ENCODE peak calls at places on chromosomes 16 and 17, in six cellular contexts. One of them, this sample, is unnamed.

GRCh38 chr16:12951392-12951791 is 50.0 kb downstream of the SHISA9 start:
- DNase-seq in myocyte: peak; percentile 73
- DNase-seq in stimulated activated CD8-positive, alpha-beta memory T cell treated with anti-CD3 and anti-CD28 coated beads, Interleukin-2, amount 100 ng/mL, for 1 hour: no peak
- DNase-seq in AG04450: no peak
- DNase-seq in heart left ventricle: no peak
- DNase-seq in colonic mucosa: no peak
- DNase-seq in this sample: no peak

GRCh38 chr17:3739422-3740124 is 15.9 kb downstream of the HASPIN start:
- DNase-seq in myocyte: no peak
- DNase-seq in stimulated activated CD8-positive, alpha-beta memory T cell treated with anti-CD3 and anti-CD28 coated beads, Interleukin-2, amount 100 ng/mL, for 1 hour: no peak
- DNase-seq in AG04450: no peak
- DNase-seq in heart left ventricle: no peak
- DNase-seq in colonic mucosa: no peak
- DNase-seq in this sample: no peak

GRCh38 chr16:49382916-49383315 is 9.3 kb downstream of the C16orf78 start:
- DNase-seq in myocyte: no peak
- DNase-seq in stimulated activated CD8-positive, alpha-beta memory T cell treated with anti-CD3 and anti-CD28 coated beads, Interleukin-2, amount 100 ng/mL, for 1 hour: no peak
- DNase-seq in AG04450: no peak
- DNase-seq in heart left ventricle: no peak
- DNase-seq in colonic mucosa: no peak
- DNase-seq in this sample: no peak

GRCh38 chr17:14330492-14330920 is 29.6 kb downstream of the HS3ST3B1 start:
- DNase-seq in myocyte: no peak
- DNase-seq in stimulated activated CD8-positive, alpha-beta memory T cell treated with anti-CD3 and anti-CD28 coated beads, Interleukin-2, amount 100 ng/mL, for 1 hour: no peak
- DNase-seq in AG04450: no peak
- DNase-seq in heart left ventricle: no peak
- DNase-seq in colonic mucosa: no peak
- DNase-seq in this sample: no peak

GRCh38 chr16:70651524-70651923 is 5.2 kb downstream of the IL34 start:
- DNase-seq in myocyte: no peak
- DNase-seq in stimulated activated CD8-positive, alpha-beta memory T cell treated with anti-CD3 and anti-CD28 coated beads, Interleukin-2, amount 100 ng/mL, for 1 hour: no peak
- DNase-seq in AG04450: no peak
- DNase-seq in heart left ventricle: no peak
- DNase-seq in colonic mucosa: no peak
- DNase-seq in this sample: no peak

GRCh38 chr16:3112058-3112880 is at the start of gene ZNF205:
- DNase-seq in myocyte: peak; percentile 91
- DNase-seq in stimulated activated CD8-positive, alpha-beta memory T cell treated with anti-CD3 and anti-CD28 coated beads, Interleukin-2, amount 100 ng/mL, for 1 hour: no peak
- DNase-seq in AG04450: no peak
- DNase-seq in heart left ventricle: peak; percentile 84
- DNase-seq in colonic mucosa: peak; percentile 88
- DNase-seq in this sample: peak; percentile 69

GRCh38 chr17:59004338-59005111 is 102.2 kb downstream of the TRIM37 start:
- DNase-seq in myocyte: peak; percentile 74
- DNase-seq in stimulated activated CD8-positive, alpha-beta memory T cell treated with anti-CD3 and anti-CD28 coated beads, Interleukin-2, amount 100 ng/mL, for 1 hour: peak; percentile 49
- DNase-seq in AG04450: no peak
- DNase-seq in heart left ventricle: peak; percentile 46
- DNase-seq in colonic mucosa: peak; percentile 66
- DNase-seq in this sample: no peak

GRCh38 chr17:74480290-74480689 is 13.9 kb downstream of the CD300A start:
- DNase-seq in myocyte: no peak
- DNase-seq in stimulated activated CD8-positive, alpha-beta memory T cell treated with anti-CD3 and anti-CD28 coated beads, Interleukin-2, amount 100 ng/mL, for 1 hour: no peak
- DNase-seq in AG04450: no peak
- DNase-seq in heart left ventricle: no peak
- DNase-seq in colonic mucosa: no peak
- DNase-seq in this sample: no peak

GRCh38 chr17:77833769-77834168 is 124.7 kb upstream of the TNRC6C start:
- DNase-seq in myocyte: no peak
- DNase-seq in stimulated activated CD8-positive, alpha-beta memory T cell treated with anti-CD3 and anti-CD28 coated beads, Interleukin-2, amount 100 ng/mL, for 1 hour: no peak
- DNase-seq in AG04450: no peak
- DNase-seq in heart left ventricle: no peak
- DNase-seq in colonic mucosa: no peak
- DNase-seq in this sample: no peak

GRCh38 chr16:87951550-87952538 is 610 bp downstream of the BANP start:
- DNase-seq in myocyte: peak; percentile 31
- DNase-seq in stimulated activated CD8-positive, alpha-beta memory T cell treated with anti-CD3 and anti-CD28 coated beads, Interleukin-2, amount 100 ng/mL, for 1 hour: no peak
- DNase-seq in AG04450: no peak
- DNase-seq in heart left ventricle: peak; percentile 49
- DNase-seq in colonic mucosa: peak; percentile 49
- DNase-seq in this sample: no peak

GRCh38 chr16:3054965-3055733 is 8.8 kb downstream of the MMP25 start:
- DNase-seq in myocyte: no peak
- DNase-seq in stimulated activated CD8-positive, alpha-beta memory T cell treated with anti-CD3 and anti-CD28 coated beads, Interleukin-2, amount 100 ng/mL, for 1 hour: no peak
- DNase-seq in AG04450: no peak
- DNase-seq in heart left ventricle: no peak
- DNase-seq in colonic mucosa: no peak
- DNase-seq in this sample: no peak

GRCh38 chr17:59848778-59849177 is 44.0 kb downstream of the TUBD1 start:
- DNase-seq in myocyte: peak; percentile 46
- DNase-seq in stimulated activated CD8-positive, alpha-beta memory T cell treated with anti-CD3 and anti-CD28 coated beads, Interleukin-2, amount 100 ng/mL, for 1 hour: no peak
- DNase-seq in AG04450: no peak
- DNase-seq in heart left ventricle: no peak
- DNase-seq in colonic mucosa: peak; percentile 79
- DNase-seq in this sample: no peak

GRCh38 chr17:42414782-42415409 is 8.2 kb downstream of the CAVIN1 start:
- DNase-seq in myocyte: no peak
- DNase-seq in stimulated activated CD8-positive, alpha-beta memory T cell treated with anti-CD3 and anti-CD28 coated beads, Interleukin-2, amount 100 ng/mL, for 1 hour: no peak
- DNase-seq in AG04450: no peak
- DNase-seq in heart left ventricle: peak; percentile 52
- DNase-seq in colonic mucosa: no peak
- DNase-seq in this sample: no peak

GRCh38 chr16:1155353-1156110 is 2.6 kb downstream of the CACNA1H start:
- DNase-seq in myocyte: no peak
- DNase-seq in stimulated activated CD8-positive, alpha-beta memory T cell treated with anti-CD3 and anti-CD28 coated beads, Interleukin-2, amount 100 ng/mL, for 1 hour: no peak
- DNase-seq in AG04450: no peak
- DNase-seq in heart left ventricle: no peak
- DNase-seq in colonic mucosa: no peak
- DNase-seq in this sample: no peak

GRCh38 chr17:31313982-31314787 is at the start of gene EVI2B:
- DNase-seq in myocyte: peak; percentile 16
- DNase-seq in stimulated activated CD8-positive, alpha-beta memory T cell treated with anti-CD3 and anti-CD28 coated beads, Interleukin-2, amount 100 ng/mL, for 1 hour: no peak
- DNase-seq in AG04450: no peak
- DNase-seq in heart left ventricle: no peak
- DNase-seq in colonic mucosa: no peak
- DNase-seq in this sample: no peak

GRCh38 chr16:12617401-12617819 is 186.3 kb downstream of the CPPED1 start:
- DNase-seq in myocyte: no peak
- DNase-seq in stimulated activated CD8-positive, alpha-beta memory T cell treated with anti-CD3 and anti-CD28 coated beads, Interleukin-2, amount 100 ng/mL, for 1 hour: no peak
- DNase-seq in AG04450: no peak
- DNase-seq in heart left ventricle: no peak
- DNase-seq in colonic mucosa: no peak
- DNase-seq in this sample: no peak

GRCh38 chr17:8119575-8120519 is 1.5 kb upstream of the ALOXE3 start:
- DNase-seq in myocyte: peak; percentile 92
- DNase-seq in stimulated activated CD8-positive, alpha-beta memory T cell treated with anti-CD3 and anti-CD28 coated beads, Interleukin-2, amount 100 ng/mL, for 1 hour: peak; percentile 62
- DNase-seq in AG04450: peak; percentile 83
- DNase-seq in heart left ventricle: peak; percentile 79
- DNase-seq in colonic mucosa: peak; percentile 94
- DNase-seq in this sample: peak; percentile 55

GRCh38 chr16:85293899-85294642 is 181.8 kb upstream of the CIBAR2 start:
- DNase-seq in myocyte: peak; percentile 33
- DNase-seq in stimulated activated CD8-positive, alpha-beta memory T cell treated with anti-CD3 and anti-CD28 coated beads, Interleukin-2, amount 100 ng/mL, for 1 hour: no peak
- DNase-seq in AG04450: no peak
- DNase-seq in heart left ventricle: no peak
- DNase-seq in colonic mucosa: no peak
- DNase-seq in this sample: no peak

GRCh38 chr17:82745524-82745923 is 6.3 kb upstream of the TBCD start:
- DNase-seq in myocyte: no peak
- DNase-seq in stimulated activated CD8-positive, alpha-beta memory T cell treated with anti-CD3 and anti-CD28 coated beads, Interleukin-2, amount 100 ng/mL, for 1 hour: no peak
- DNase-seq in AG04450: no peak
- DNase-seq in heart left ventricle: no peak
- DNase-seq in colonic mucosa: no peak
- DNase-seq in this sample: no peak

This sample was measured in C1 segment of cervical spinal cord.